ENCODE peak calls at places on chromosomes 6 and 20, in five cellular contexts. X, L, O, U and Y are unnamed samples.

GRCh38 chr6:27617700-27618689 is 145.1 kb upstream of the ZNF184 start:
- DNase-seq in X (no peak), L (no peak), O (no peak), U (no peak), Y (no peak)

GRCh38 chr6:52650946-52651345 is 20.0 kb upstream of the TMEM14A start:
- DNase-seq in X (no peak), L (no peak), O (no peak), U (no peak), Y (no peak)

GRCh38 chr6:105783333-105783945 is 302.7 kb upstream of the PRDM1 start:
- DNase-seq in X (no peak), L (no peak), O (no peak), U (no peak), Y (no peak)

GRCh38 chr6:14037402-14038277 is 79.9 kb upstream of the CD83 start:
- DNase-seq in X (no peak), L (no peak), O (no peak), U (no peak), Y (no peak)

GRCh38 chr6:112222111-112222726 is 32.1 kb downstream of the LAMA4 start:
- DNase-seq in X (no peak), L (no peak), O (no peak), U (no peak), Y (no peak)

GRCh38 chr6:166104107-166104506 is 63.5 kb downstream of the TBXT start:
- DNase-seq in X (no peak), L (no peak), O (no peak), U (no peak), Y (no peak)

GRCh38 chr20:58433759-58434158 is 44.7 kb downstream of the VAPB start:
- DNase-seq in X (no peak), L (no peak), O (no peak), U (no peak), Y (no peak)

GRCh38 chr6:53335224-53335994 is 13.3 kb downstream of the ELOVL5 start:
- DNase-seq in X (no peak), L (peak), O (no peak), U (peak), Y (no peak)

GRCh38 chr6:31765910-31766794 is 3.7 kb downstream of the SAPCD1 start:
- DNase-seq in X (no peak), L (no peak), O (no peak), U (no peak), Y (no peak)

GRCh38 chr6:44219053-44219814 is 2.5 kb downstream of the MYMX start:
- DNase-seq in X (peak), L (peak), O (peak), U (peak), Y (peak)

GRCh38 chr20:16434087-16434664 is 139.1 kb downstream of the KIF16B start:
- DNase-seq in X (peak), L (peak), O (peak), U (peak), Y (peak)

GRCh38 chr20:34705383-34706021 is 1.4 kb downstream of the TP53INP2 start:
- DNase-seq in X (no peak), L (peak), O (no peak), U (peak), Y (no peak)

GRCh38 chr20:8161262-8162071 is 29.4 kb downstream of the PLCB1 start:
- DNase-seq in X (no peak), L (peak), O (no peak), U (no peak), Y (no peak)

GRCh38 chr20:41696428-41696827 is 78.3 kb upstream of the CHD6 start:
- DNase-seq in X (no peak), L (no peak), O (no peak), U (no peak), Y (no peak)
- H3K27ac ChIP-seq in X (no peak), L (no peak), O (no peak), U (no peak), Y (no peak)

GRCh38 chr20:62474585-62475026 is 1.2 kb downstream of the GATA5 start:
- DNase-seq in X (no peak), L (no peak), O (no peak), U (no peak), Y (no peak)

GRCh38 chr20:62475027-62475818 is 572 bp downstream of the GATA5 start:
- DNase-seq in X (no peak), L (no peak), O (no peak), U (no peak), Y (no peak)

GRCh38 chr20:62477669-62478450 is 2.1 kb upstream of the GATA5 start:
- DNase-seq in X (no peak), L (no peak), O (no peak), U (no peak), Y (no peak)

GRCh38 chr20:62475819-62476073 is at the start of gene GATA5:
- DNase-seq in X (no peak), L (no peak), O (no peak), U (no peak), Y (no peak)

GRCh38 chr20:62476074-62476838 is 461 bp upstream of the GATA5 start:
- DNase-seq in X (no peak), L (no peak), O (no peak), U (no peak), Y (no peak)
- TF ChIP-seq POLR2A in X (no peak), L (no peak), O (no peak), U (no peak), Y (no peak)

DNA sequence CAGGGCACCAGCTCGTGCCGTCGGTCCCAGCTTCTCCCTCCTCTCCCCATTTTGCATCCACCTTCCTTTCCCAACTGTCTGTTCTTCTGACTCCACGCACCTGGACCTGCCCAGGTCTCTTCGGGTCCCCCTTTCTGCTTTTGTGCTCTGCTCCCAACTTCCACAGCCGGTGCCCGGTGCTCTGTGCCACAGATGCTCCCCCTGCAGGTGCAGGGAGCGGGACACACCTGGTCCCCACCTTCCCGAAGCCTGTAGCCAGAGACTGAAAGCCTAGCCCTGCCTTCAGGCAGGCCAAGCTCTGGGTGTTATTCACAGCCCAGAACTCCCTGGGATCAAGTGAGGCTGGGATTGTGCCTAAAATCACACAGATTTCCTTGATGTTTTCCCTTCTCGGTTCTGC is 24.6 kb upstream of the BMP7 start:
- DNase-seq in X (no peak), L (no peak), O (no peak), U (no peak), Y (no peak)
- TF ChIP-seq CTCF in X (no peak), L (no peak), O (no peak), U (no peak), Y (no peak)

GRCh38 chr6:3258201-3258600 is 546 bp upstream of the PSMG4 start:
- DNase-seq in X (no peak), L (no peak), O (no peak), U (no peak), Y (no peak)
- H3K27ac ChIP-seq in X (no peak), L (peak), O (peak), U (peak), Y (no peak)